ENCODE peak calls at places on chromosomes 4 and X, in eight cellular contexts. One of them, this sample, is unnamed. For H3K36me3, the result is how much of the 10 kb centered on the place peaks cover.

GRCh38 chr4:45987858-45988257 is 136.0 kb downstream of the GABRG1 start:
- DNase-seq in RWPE2: no peak
- DNase-seq in endodermal cell: no peak
- DNase-seq in neuronal stem cell: no peak
- DNase-seq in left lung: no peak
- DNase-seq in pancreas: no peak
- DNase-seq in CD8-positive, alpha-beta memory T cell: no peak
- DNase-seq in CD8-positive, alpha-beta T cell: no peak
- DNase-seq in this sample: no peak

GRCh38 chr4:72429397-72429889 is 139.6 kb downstream of the ADAMTS3 start:
- DNase-seq in endodermal cell: no peak
- DNase-seq in neuronal stem cell: no peak
- DNase-seq in left lung: no peak
- DNase-seq in pancreas: no peak
- DNase-seq in CD8-positive, alpha-beta memory T cell: no peak
- DNase-seq in RWPE2: no peak
- DNase-seq in CD8-positive, alpha-beta T cell: no peak
- DNase-seq in this sample: no peak

GRCh38 chr4:73944061-73944875 is 37.6 kb downstream of the PF4 start:
- DNase-seq in CD8-positive, alpha-beta T cell: no peak
- DNase-seq in CD8-positive, alpha-beta memory T cell: no peak
- DNase-seq in left lung: peak
- DNase-seq in pancreas: peak
- DNase-seq in RWPE2: no peak
- DNase-seq in neuronal stem cell: peak
- DNase-seq in endodermal cell: peak
- DNase-seq in this sample: no peak

GRCh38 chrX:17860811-17861495 is at the start of gene RAI2:
- DNase-seq in pancreas: peak
- DNase-seq in endodermal cell: peak
- DNase-seq in RWPE2: no peak
- DNase-seq in CD8-positive, alpha-beta T cell: peak
- DNase-seq in left lung: peak
- DNase-seq in CD8-positive, alpha-beta memory T cell: no peak
- DNase-seq in neuronal stem cell: peak
- DNase-seq in this sample: peak

GRCh38 chr4:169225812-169226211 is 44.9 kb downstream of the SH3RF1 start:
- DNase-seq in neuronal stem cell: no peak
- DNase-seq in CD8-positive, alpha-beta T cell: no peak
- DNase-seq in left lung: no peak
- DNase-seq in CD8-positive, alpha-beta memory T cell: no peak
- DNase-seq in pancreas: no peak
- DNase-seq in RWPE2: no peak
- DNase-seq in endodermal cell: no peak
- DNase-seq in this sample: no peak

GRCh38 chr4:74536557-74536956 is 91.6 kb downstream of the AREG start:
- DNase-seq in RWPE2: no peak
- DNase-seq in neuronal stem cell: no peak
- DNase-seq in endodermal cell: no peak
- DNase-seq in pancreas: no peak
- DNase-seq in left lung: no peak
- DNase-seq in CD8-positive, alpha-beta memory T cell: no peak
- DNase-seq in CD8-positive, alpha-beta T cell: no peak
- DNase-seq in this sample: no peak

GRCh38 chr4:664713-665231 is 9.3 kb downstream of the ATP5ME start:
- DNase-seq in RWPE2: no peak
- DNase-seq in left lung: peak
- DNase-seq in CD8-positive, alpha-beta T cell: no peak
- DNase-seq in neuronal stem cell: no peak
- DNase-seq in CD8-positive, alpha-beta memory T cell: no peak
- DNase-seq in pancreas: peak
- DNase-seq in endodermal cell: peak
- DNase-seq in this sample: no peak

GRCh38 chr4:184237612-184238011 is 19.9 kb upstream of the ENPP6 start:
- DNase-seq in pancreas: no peak
- DNase-seq in CD8-positive, alpha-beta T cell: no peak
- DNase-seq in neuronal stem cell: no peak
- DNase-seq in CD8-positive, alpha-beta memory T cell: no peak
- DNase-seq in RWPE2: no peak
- DNase-seq in endodermal cell: no peak
- DNase-seq in left lung: no peak
- DNase-seq in this sample: no peak

GRCh38 chr4:182589100-182589499 is 328.1 kb downstream of the DCTD start:
- DNase-seq in pancreas: no peak
- DNase-seq in RWPE2: no peak
- DNase-seq in CD8-positive, alpha-beta T cell: no peak
- DNase-seq in neuronal stem cell: no peak
- DNase-seq in endodermal cell: no peak
- DNase-seq in left lung: no peak
- DNase-seq in CD8-positive, alpha-beta memory T cell: no peak
- DNase-seq in this sample: no peak

GRCh38 chr4:73417973-73418372 is 13.9 kb downstream of the ALB start:
- DNase-seq in endodermal cell: peak
- DNase-seq in left lung: no peak
- DNase-seq in CD8-positive, alpha-beta T cell: no peak
- DNase-seq in pancreas: no peak
- DNase-seq in CD8-positive, alpha-beta memory T cell: no peak
- DNase-seq in RWPE2: no peak
- DNase-seq in neuronal stem cell: peak
- DNase-seq in this sample: no peak

GRCh38 chrX:115339441-115340025 is 50.0 kb downstream of the LUZP4 start:
- DNase-seq in CD8-positive, alpha-beta memory T cell: no peak
- DNase-seq in neuronal stem cell: no peak
- DNase-seq in pancreas: no peak
- DNase-seq in RWPE2: no peak
- DNase-seq in endodermal cell: no peak
- DNase-seq in CD8-positive, alpha-beta T cell: no peak
- DNase-seq in left lung: no peak
- DNase-seq in this sample: peak

GRCh38 chr4:48403779-48404178 is 62.5 kb downstream of the SLAIN2 start:
- DNase-seq in pancreas: no peak
- DNase-seq in RWPE2: no peak
- DNase-seq in endodermal cell: no peak
- DNase-seq in neuronal stem cell: no peak
- DNase-seq in left lung: no peak
- DNase-seq in CD8-positive, alpha-beta memory T cell: no peak
- DNase-seq in CD8-positive, alpha-beta T cell: no peak
- DNase-seq in this sample: no peak

GRCh38 chr4:133921280-133922195 is 280.1 kb downstream of the PABPC4L start:
- DNase-seq in CD8-positive, alpha-beta T cell: no peak
- DNase-seq in neuronal stem cell: no peak
- DNase-seq in CD8-positive, alpha-beta memory T cell: no peak
- DNase-seq in endodermal cell: peak
- DNase-seq in RWPE2: no peak
- DNase-seq in left lung: no peak
- DNase-seq in pancreas: no peak
- DNase-seq in this sample: no peak

GRCh38 chrX:1502241-1502640 is 34.7 kb downstream of the P2RY8 start:
- DNase-seq in left lung: no peak
- DNase-seq in CD8-positive, alpha-beta T cell: no peak
- DNase-seq in neuronal stem cell: no peak
- DNase-seq in pancreas: no peak
- DNase-seq in RWPE2: no peak
- DNase-seq in CD8-positive, alpha-beta memory T cell: no peak
- DNase-seq in endodermal cell: no peak
- DNase-seq in this sample: peak

GRCh38 chrX:40933132-40934078 is 151.8 kb upstream of the USP9X start:
- DNase-seq in RWPE2: no peak
- DNase-seq in CD8-positive, alpha-beta T cell: no peak
- DNase-seq in left lung: no peak
- DNase-seq in CD8-positive, alpha-beta memory T cell: peak
- DNase-seq in neuronal stem cell: no peak
- DNase-seq in endodermal cell: no peak
- DNase-seq in pancreas: no peak
- DNase-seq in this sample: no peak

GRCh38 chr4:156346959-156347385 is 393.3 kb upstream of the CTSO start:
- DNase-seq in RWPE2: no peak
- DNase-seq in left lung: no peak
- DNase-seq in neuronal stem cell: no peak
- DNase-seq in pancreas: no peak
- DNase-seq in CD8-positive, alpha-beta T cell: no peak
- DNase-seq in CD8-positive, alpha-beta memory T cell: no peak
- DNase-seq in endodermal cell: peak
- DNase-seq in this sample: no peak

GRCh38 chr4:96103086-96103485 is 263.2 kb downstream of the PDHA2 start:
- DNase-seq in endodermal cell: no peak
- DNase-seq in RWPE2: no peak
- DNase-seq in CD8-positive, alpha-beta memory T cell: no peak
- DNase-seq in pancreas: no peak
- DNase-seq in neuronal stem cell: no peak
- DNase-seq in left lung: no peak
- DNase-seq in CD8-positive, alpha-beta T cell: no peak
- DNase-seq in this sample: no peak

GRCh38 chrX:11375614-11376119 is 82.5 kb downstream of the AMELX start:
- DNase-seq in CD8-positive, alpha-beta T cell: no peak
- DNase-seq in CD8-positive, alpha-beta memory T cell: no peak
- DNase-seq in RWPE2: no peak
- DNase-seq in endodermal cell: no peak
- DNase-seq in left lung: no peak
- DNase-seq in pancreas: no peak
- DNase-seq in neuronal stem cell: no peak
- DNase-seq in this sample: no peak

GRCh38 chrX:17613979-17614572 is 123.2 kb upstream of the SCML1 start:
- DNase-seq in left lung: no peak
- DNase-seq in pancreas: peak
- DNase-seq in RWPE2: no peak
- DNase-seq in endodermal cell: no peak
- DNase-seq in CD8-positive, alpha-beta T cell: no peak
- DNase-seq in CD8-positive, alpha-beta memory T cell: no peak
- DNase-seq in neuronal stem cell: no peak
- DNase-seq in this sample: no peak

GRCh38 chr4:163482197-163482596 is 8.6 kb upstream of the TKTL2 start:
- DNase-seq in CD8-positive, alpha-beta memory T cell: no peak
- DNase-seq in RWPE2: no peak
- DNase-seq in left lung: no peak
- DNase-seq in neuronal stem cell: no peak
- DNase-seq in CD8-positive, alpha-beta T cell: no peak
- DNase-seq in endodermal cell: no peak
- DNase-seq in pancreas: no peak
- DNase-seq in this sample: no peak
- H3K27ac ChIP-seq in CD8-positive, alpha-beta memory T cell: no peak
- H3K27ac ChIP-seq in RWPE2: no peak
- H3K27ac ChIP-seq in left lung: no peak
- H3K27ac ChIP-seq in neuronal stem cell: no peak
- H3K27ac ChIP-seq in CD8-positive, alpha-beta T cell: no peak
- H3K27ac ChIP-seq in endodermal cell: no peak
- H3K27ac ChIP-seq in pancreas: no peak
- H3K27ac ChIP-seq in this sample: no peak

DNA sequence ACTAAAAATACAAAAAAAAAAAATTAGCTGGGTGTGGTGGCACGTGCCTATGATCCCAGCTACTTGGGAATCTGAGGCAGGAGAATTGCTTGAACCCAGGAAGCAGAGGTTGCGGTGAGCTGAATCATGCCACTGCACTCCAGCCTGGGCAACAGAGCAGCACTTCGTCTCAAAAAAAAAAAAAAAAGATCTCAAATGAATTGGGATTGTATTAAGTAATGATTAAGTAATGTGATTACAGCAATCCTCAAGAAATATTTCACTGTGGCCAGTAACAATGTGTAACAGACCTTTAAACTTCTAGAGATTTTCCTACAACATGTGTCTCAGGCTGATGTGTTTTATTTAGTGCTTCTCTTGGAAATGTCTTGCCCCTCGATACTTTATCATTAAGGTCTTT is 46.8 kb downstream of the PKD2 start:
- DNase-seq in CD8-positive, alpha-beta T cell: no peak
- DNase-seq in endodermal cell: no peak
- DNase-seq in pancreas: no peak
- DNase-seq in neuronal stem cell: no peak
- DNase-seq in CD8-positive, alpha-beta memory T cell: no peak
- DNase-seq in left lung: no peak
- DNase-seq in RWPE2: no peak
- DNase-seq in this sample: no peak
- H3K36me3 ChIP-seq in CD8-positive, alpha-beta T cell: under half
- H3K36me3 ChIP-seq in endodermal cell: half or more
- H3K36me3 ChIP-seq in pancreas: under half
- H3K36me3 ChIP-seq in neuronal stem cell: under half
- H3K36me3 ChIP-seq in CD8-positive, alpha-beta memory T cell: under half
- H3K36me3 ChIP-seq in left lung: under half
- H3K36me3 ChIP-seq in RWPE2: under half
- H3K36me3 ChIP-seq in this sample: under half

DNA sequence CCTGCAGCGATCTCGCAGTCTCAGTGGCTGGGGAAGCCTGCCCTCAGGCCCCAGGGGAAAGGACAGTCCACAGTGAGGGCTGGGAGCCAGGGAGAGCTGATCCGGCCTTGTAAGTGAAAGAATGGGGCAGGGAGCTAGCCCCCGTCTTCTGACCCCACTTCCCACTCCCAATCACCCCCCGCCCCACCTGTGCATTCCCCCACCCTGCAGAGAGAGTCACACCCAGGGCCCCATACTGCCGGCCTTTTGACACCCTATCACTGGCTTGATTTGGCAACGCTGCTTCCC is 3.8 kb downstream of the ARHGAP4 start:
- DNase-seq in endodermal cell: no peak
- DNase-seq in neuronal stem cell: no peak
- DNase-seq in RWPE2: no peak
- DNase-seq in left lung: no peak
- DNase-seq in CD8-positive, alpha-beta T cell: no peak
- DNase-seq in pancreas: peak
- DNase-seq in CD8-positive, alpha-beta memory T cell: no peak
- DNase-seq in this sample: no peak
- H3K27ac ChIP-seq in endodermal cell: no peak
- H3K27ac ChIP-seq in neuronal stem cell: no peak
- H3K27ac ChIP-seq in RWPE2: no peak
- H3K27ac ChIP-seq in left lung: no peak
- H3K27ac ChIP-seq in CD8-positive, alpha-beta T cell: no peak
- H3K27ac ChIP-seq in pancreas: no peak
- H3K27ac ChIP-seq in CD8-positive, alpha-beta memory T cell: no peak
- H3K27ac ChIP-seq in this sample: no peak

GRCh38 chr4:124433044-124433443 is 279.5 kb downstream of the ANKRD50 start:
- DNase-seq in left lung: no peak
- DNase-seq in RWPE2: no peak
- DNase-seq in endodermal cell: no peak
- DNase-seq in neuronal stem cell: no peak
- DNase-seq in pancreas: no peak
- DNase-seq in CD8-positive, alpha-beta memory T cell: no peak
- DNase-seq in CD8-positive, alpha-beta T cell: no peak
- DNase-seq in this sample: no peak

GRCh38 chr4:124432500-124432899 is 280.0 kb downstream of the ANKRD50 start:
- DNase-seq in left lung: no peak
- DNase-seq in neuronal stem cell: no peak
- DNase-seq in CD8-positive, alpha-beta memory T cell: no peak
- DNase-seq in pancreas: no peak
- DNase-seq in CD8-positive, alpha-beta T cell: no peak
- DNase-seq in endodermal cell: no peak
- DNase-seq in RWPE2: no peak
- DNase-seq in this sample: no peak

GRCh38 chr4:124429746-124430250 is 282.7 kb downstream of the ANKRD50 start:
- DNase-seq in endodermal cell: no peak
- DNase-seq in left lung: no peak
- DNase-seq in CD8-positive, alpha-beta memory T cell: no peak
- DNase-seq in RWPE2: no peak
- DNase-seq in neuronal stem cell: no peak
- DNase-seq in CD8-positive, alpha-beta T cell: no peak
- DNase-seq in pancreas: no peak
- DNase-seq in this sample: no peak

GRCh38 chr4:124433500-124433899 is 279.0 kb downstream of the ANKRD50 start:
- DNase-seq in left lung: no peak
- DNase-seq in pancreas: no peak
- DNase-seq in endodermal cell: no peak
- DNase-seq in neuronal stem cell: no peak
- DNase-seq in CD8-positive, alpha-beta memory T cell: no peak
- DNase-seq in RWPE2: no peak
- DNase-seq in CD8-positive, alpha-beta T cell: no peak
- DNase-seq in this sample: no peak

GRCh38 chr4:124431663-124432192 is 280.8 kb downstream of the ANKRD50 start:
- DNase-seq in endodermal cell: no peak
- DNase-seq in neuronal stem cell: no peak
- DNase-seq in RWPE2: no peak
- DNase-seq in CD8-positive, alpha-beta T cell: no peak
- DNase-seq in left lung: no peak
- DNase-seq in CD8-positive, alpha-beta memory T cell: no peak
- DNase-seq in pancreas: no peak
- DNase-seq in this sample: no peak
- H3K36me3 ChIP-seq in endodermal cell: under half
- H3K36me3 ChIP-seq in neuronal stem cell: under half
- H3K36me3 ChIP-seq in RWPE2: under half
- H3K36me3 ChIP-seq in CD8-positive, alpha-beta T cell: under half
- H3K36me3 ChIP-seq in left lung: under half
- H3K36me3 ChIP-seq in CD8-positive, alpha-beta memory T cell: under half
- H3K36me3 ChIP-seq in pancreas: under half
- H3K36me3 ChIP-seq in this sample: under half

This sample was measured in uterus.